ENCODE peak calls at places on chromosomes 1 and 21, in nine cellular contexts. One of them, this sample, is unnamed.

GRCh38 chr1:78333426-78334012 is 157.3 kb upstream of the PTGFR start:
- DNase-seq in naive thymus-derived CD8-positive, alpha-beta T cell: no peak
- DNase-seq in heart left ventricle: no peak
- DNase-seq in M059J: no peak
- DNase-seq in neural crest cell: peak
- DNase-seq in posterior cingulate gyrus: no peak
- DNase-seq in mesothelial cell of epicardium: no peak
- DNase-seq in activated naive CD8-positive, alpha-beta T cell treated with anti-CD3 and anti-CD28 coated beads, Interleukin-2, amount 10 ng/mL, durations not matched to agents 7 days and 5 days: no peak
- DNase-seq in Ammon's horn: peak
- DNase-seq in this sample: peak

GRCh38 chr1:187838335-187839293 is 1009.9 kb downstream of the PLA2G4A start:
- DNase-seq in naive thymus-derived CD8-positive, alpha-beta T cell: no peak
- DNase-seq in heart left ventricle: no peak
- DNase-seq in M059J: no peak
- DNase-seq in neural crest cell: no peak
- DNase-seq in posterior cingulate gyrus: no peak
- DNase-seq in mesothelial cell of epicardium: no peak
- DNase-seq in activated naive CD8-positive, alpha-beta T cell treated with anti-CD3 and anti-CD28 coated beads, Interleukin-2, amount 10 ng/mL, durations not matched to agents 7 days and 5 days: no peak
- DNase-seq in Ammon's horn: no peak
- DNase-seq in this sample: no peak

GRCh38 chr1:19733615-19734014 is 66.1 kb downstream of the TMCO4 start:
- DNase-seq in naive thymus-derived CD8-positive, alpha-beta T cell: no peak
- DNase-seq in heart left ventricle: no peak
- DNase-seq in M059J: no peak
- DNase-seq in neural crest cell: no peak
- DNase-seq in posterior cingulate gyrus: peak
- DNase-seq in mesothelial cell of epicardium: no peak
- DNase-seq in activated naive CD8-positive, alpha-beta T cell treated with anti-CD3 and anti-CD28 coated beads, Interleukin-2, amount 10 ng/mL, durations not matched to agents 7 days and 5 days: no peak
- DNase-seq in Ammon's horn: no peak
- DNase-seq in this sample: no peak

GRCh38 chr21:44012474-44013379 is 618 bp downstream of the TRAPPC10 start:
- DNase-seq in naive thymus-derived CD8-positive, alpha-beta T cell: peak
- DNase-seq in heart left ventricle: peak
- DNase-seq in M059J: peak
- DNase-seq in neural crest cell: peak
- DNase-seq in posterior cingulate gyrus: peak
- DNase-seq in mesothelial cell of epicardium: no peak
- DNase-seq in activated naive CD8-positive, alpha-beta T cell treated with anti-CD3 and anti-CD28 coated beads, Interleukin-2, amount 10 ng/mL, durations not matched to agents 7 days and 5 days: peak
- DNase-seq in Ammon's horn: peak
- DNase-seq in this sample: peak

GRCh38 chr1:93556291-93556690 is 108.4 kb downstream of the FNBP1L start:
- DNase-seq in naive thymus-derived CD8-positive, alpha-beta T cell: no peak
- DNase-seq in heart left ventricle: no peak
- DNase-seq in M059J: peak
- DNase-seq in neural crest cell: no peak
- DNase-seq in posterior cingulate gyrus: no peak
- DNase-seq in mesothelial cell of epicardium: no peak
- DNase-seq in activated naive CD8-positive, alpha-beta T cell treated with anti-CD3 and anti-CD28 coated beads, Interleukin-2, amount 10 ng/mL, durations not matched to agents 7 days and 5 days: no peak
- DNase-seq in Ammon's horn: no peak
- DNase-seq in this sample: no peak

GRCh38 chr1:88684482-88685238 is 587 bp downstream of the PKN2 start:
- DNase-seq in naive thymus-derived CD8-positive, alpha-beta T cell: peak
- DNase-seq in heart left ventricle: peak
- DNase-seq in M059J: peak
- DNase-seq in neural crest cell: peak
- DNase-seq in posterior cingulate gyrus: peak
- DNase-seq in mesothelial cell of epicardium: peak
- DNase-seq in activated naive CD8-positive, alpha-beta T cell treated with anti-CD3 and anti-CD28 coated beads, Interleukin-2, amount 10 ng/mL, durations not matched to agents 7 days and 5 days: peak
- DNase-seq in Ammon's horn: peak
- DNase-seq in this sample: peak

GRCh38 chr1:196538473-196538872 is 69.8 kb downstream of the KCNT2 start:
- DNase-seq in naive thymus-derived CD8-positive, alpha-beta T cell: no peak
- DNase-seq in heart left ventricle: no peak
- DNase-seq in M059J: no peak
- DNase-seq in neural crest cell: no peak
- DNase-seq in posterior cingulate gyrus: no peak
- DNase-seq in mesothelial cell of epicardium: no peak
- DNase-seq in activated naive CD8-positive, alpha-beta T cell treated with anti-CD3 and anti-CD28 coated beads, Interleukin-2, amount 10 ng/mL, durations not matched to agents 7 days and 5 days: no peak
- DNase-seq in Ammon's horn: peak
- DNase-seq in this sample: no peak

GRCh38 chr1:4702927-4703326 is 48.5 kb downstream of the AJAP1 start:
- DNase-seq in naive thymus-derived CD8-positive, alpha-beta T cell: no peak
- DNase-seq in heart left ventricle: no peak
- DNase-seq in M059J: peak
- DNase-seq in neural crest cell: no peak
- DNase-seq in posterior cingulate gyrus: no peak
- DNase-seq in mesothelial cell of epicardium: no peak
- DNase-seq in activated naive CD8-positive, alpha-beta T cell treated with anti-CD3 and anti-CD28 coated beads, Interleukin-2, amount 10 ng/mL, durations not matched to agents 7 days and 5 days: no peak
- DNase-seq in Ammon's horn: no peak
- DNase-seq in this sample: no peak

GRCh38 chr1:62407398-62408009 is 29.3 kb upstream of the USP1 start:
- DNase-seq in naive thymus-derived CD8-positive, alpha-beta T cell: peak
- DNase-seq in heart left ventricle: no peak
- DNase-seq in M059J: peak
- DNase-seq in neural crest cell: peak
- DNase-seq in posterior cingulate gyrus: no peak
- DNase-seq in mesothelial cell of epicardium: no peak
- DNase-seq in activated naive CD8-positive, alpha-beta T cell treated with anti-CD3 and anti-CD28 coated beads, Interleukin-2, amount 10 ng/mL, durations not matched to agents 7 days and 5 days: no peak
- DNase-seq in Ammon's horn: peak
- DNase-seq in this sample: peak

GRCh38 chr1:24437631-24438396 is 22.2 kb downstream of the NIPAL3 start:
- DNase-seq in naive thymus-derived CD8-positive, alpha-beta T cell: no peak
- DNase-seq in heart left ventricle: no peak
- DNase-seq in M059J: no peak
- DNase-seq in neural crest cell: no peak
- DNase-seq in posterior cingulate gyrus: no peak
- DNase-seq in mesothelial cell of epicardium: no peak
- DNase-seq in activated naive CD8-positive, alpha-beta T cell treated with anti-CD3 and anti-CD28 coated beads, Interleukin-2, amount 10 ng/mL, durations not matched to agents 7 days and 5 days: no peak
- DNase-seq in Ammon's horn: no peak
- DNase-seq in this sample: no peak

GRCh38 chr1:7771673-7772299 is 690 bp downstream of the VAMP3 start:
- DNase-seq in naive thymus-derived CD8-positive, alpha-beta T cell: no peak
- DNase-seq in heart left ventricle: no peak
- DNase-seq in M059J: no peak
- DNase-seq in neural crest cell: no peak
- DNase-seq in posterior cingulate gyrus: no peak
- DNase-seq in mesothelial cell of epicardium: no peak
- DNase-seq in activated naive CD8-positive, alpha-beta T cell treated with anti-CD3 and anti-CD28 coated beads, Interleukin-2, amount 10 ng/mL, durations not matched to agents 7 days and 5 days: no peak
- DNase-seq in Ammon's horn: no peak
- DNase-seq in this sample: no peak

GRCh38 chr1:225765982-225766674 is 11.5 kb upstream of the SRP9 start:
- DNase-seq in naive thymus-derived CD8-positive, alpha-beta T cell: no peak
- DNase-seq in heart left ventricle: no peak
- DNase-seq in M059J: no peak
- DNase-seq in neural crest cell: no peak
- DNase-seq in posterior cingulate gyrus: no peak
- DNase-seq in mesothelial cell of epicardium: no peak
- DNase-seq in activated naive CD8-positive, alpha-beta T cell treated with anti-CD3 and anti-CD28 coated beads, Interleukin-2, amount 10 ng/mL, durations not matched to agents 7 days and 5 days: no peak
- DNase-seq in Ammon's horn: no peak
- DNase-seq in this sample: no peak

GRCh38 chr1:171566467-171566866 is 55.6 kb upstream of the MYOCOS start:
- DNase-seq in naive thymus-derived CD8-positive, alpha-beta T cell: no peak
- DNase-seq in heart left ventricle: no peak
- DNase-seq in M059J: peak
- DNase-seq in neural crest cell: no peak
- DNase-seq in posterior cingulate gyrus: no peak
- DNase-seq in mesothelial cell of epicardium: no peak
- DNase-seq in activated naive CD8-positive, alpha-beta T cell treated with anti-CD3 and anti-CD28 coated beads, Interleukin-2, amount 10 ng/mL, durations not matched to agents 7 days and 5 days: no peak
- DNase-seq in Ammon's horn: peak
- DNase-seq in this sample: no peak

GRCh38 chr1:203593723-203594122 is 32.9 kb upstream of the ATP2B4 start:
- DNase-seq in naive thymus-derived CD8-positive, alpha-beta T cell: peak
- DNase-seq in heart left ventricle: peak
- DNase-seq in M059J: peak
- DNase-seq in neural crest cell: no peak
- DNase-seq in posterior cingulate gyrus: no peak
- DNase-seq in mesothelial cell of epicardium: no peak
- DNase-seq in activated naive CD8-positive, alpha-beta T cell treated with anti-CD3 and anti-CD28 coated beads, Interleukin-2, amount 10 ng/mL, durations not matched to agents 7 days and 5 days: peak
- DNase-seq in Ammon's horn: no peak
- DNase-seq in this sample: peak

GRCh38 chr1:4803335-4803734 is 148.9 kb downstream of the AJAP1 start:
- DNase-seq in naive thymus-derived CD8-positive, alpha-beta T cell: no peak
- DNase-seq in heart left ventricle: no peak
- DNase-seq in M059J: no peak
- DNase-seq in neural crest cell: no peak
- DNase-seq in posterior cingulate gyrus: no peak
- DNase-seq in mesothelial cell of epicardium: no peak
- DNase-seq in activated naive CD8-positive, alpha-beta T cell treated with anti-CD3 and anti-CD28 coated beads, Interleukin-2, amount 10 ng/mL, durations not matched to agents 7 days and 5 days: no peak
- DNase-seq in Ammon's horn: no peak
- DNase-seq in this sample: no peak

GRCh38 chr1:37915484-37916093 is 31.3 kb downstream of the INPP5B start:
- DNase-seq in naive thymus-derived CD8-positive, alpha-beta T cell: no peak
- DNase-seq in heart left ventricle: no peak
- DNase-seq in M059J: no peak
- DNase-seq in neural crest cell: no peak
- DNase-seq in posterior cingulate gyrus: no peak
- DNase-seq in mesothelial cell of epicardium: no peak
- DNase-seq in activated naive CD8-positive, alpha-beta T cell treated with anti-CD3 and anti-CD28 coated beads, Interleukin-2, amount 10 ng/mL, durations not matched to agents 7 days and 5 days: no peak
- DNase-seq in Ammon's horn: no peak
- DNase-seq in this sample: no peak

GRCh38 chr1:2413495-2414296 is 1.3 kb upstream of the PEX10 start:
- DNase-seq in naive thymus-derived CD8-positive, alpha-beta T cell: peak
- DNase-seq in heart left ventricle: no peak
- DNase-seq in M059J: no peak
- DNase-seq in neural crest cell: no peak
- DNase-seq in posterior cingulate gyrus: no peak
- DNase-seq in mesothelial cell of epicardium: no peak
- DNase-seq in activated naive CD8-positive, alpha-beta T cell treated with anti-CD3 and anti-CD28 coated beads, Interleukin-2, amount 10 ng/mL, durations not matched to agents 7 days and 5 days: peak
- DNase-seq in Ammon's horn: no peak
- DNase-seq in this sample: peak

GRCh38 chr1:176208034-176208433 is 948 bp upstream of the COP1 start:
- DNase-seq in naive thymus-derived CD8-positive, alpha-beta T cell: no peak
- DNase-seq in heart left ventricle: no peak
- DNase-seq in M059J: no peak
- DNase-seq in neural crest cell: no peak
- DNase-seq in posterior cingulate gyrus: no peak
- DNase-seq in mesothelial cell of epicardium: no peak
- DNase-seq in activated naive CD8-positive, alpha-beta T cell treated with anti-CD3 and anti-CD28 coated beads, Interleukin-2, amount 10 ng/mL, durations not matched to agents 7 days and 5 days: no peak
- DNase-seq in Ammon's horn: no peak
- DNase-seq in this sample: no peak

GRCh38 chr1:155192346-155193274 is 15.1 kb downstream of the THBS3 start:
- DNase-seq in naive thymus-derived CD8-positive, alpha-beta T cell: no peak
- DNase-seq in heart left ventricle: peak
- DNase-seq in M059J: no peak
- DNase-seq in neural crest cell: no peak
- DNase-seq in posterior cingulate gyrus: no peak
- DNase-seq in mesothelial cell of epicardium: no peak
- DNase-seq in activated naive CD8-positive, alpha-beta T cell treated with anti-CD3 and anti-CD28 coated beads, Interleukin-2, amount 10 ng/mL, durations not matched to agents 7 days and 5 days: no peak
- DNase-seq in Ammon's horn: no peak
- DNase-seq in this sample: no peak

GRCh38 chr1:6923955-6924890 is 139.0 kb downstream of the CAMTA1 start:
- DNase-seq in naive thymus-derived CD8-positive, alpha-beta T cell: no peak
- DNase-seq in heart left ventricle: no peak
- DNase-seq in M059J: no peak
- DNase-seq in neural crest cell: no peak
- DNase-seq in posterior cingulate gyrus: peak
- DNase-seq in mesothelial cell of epicardium: no peak
- DNase-seq in activated naive CD8-positive, alpha-beta T cell treated with anti-CD3 and anti-CD28 coated beads, Interleukin-2, amount 10 ng/mL, durations not matched to agents 7 days and 5 days: no peak
- DNase-seq in Ammon's horn: no peak
- DNase-seq in this sample: no peak

GRCh38 chr1:42186172-42186571 is 21.6 kb upstream of the GUCA2A start:
- DNase-seq in naive thymus-derived CD8-positive, alpha-beta T cell: no peak
- DNase-seq in heart left ventricle: no peak
- DNase-seq in M059J: peak
- DNase-seq in neural crest cell: no peak
- DNase-seq in posterior cingulate gyrus: no peak
- DNase-seq in mesothelial cell of epicardium: no peak
- DNase-seq in activated naive CD8-positive, alpha-beta T cell treated with anti-CD3 and anti-CD28 coated beads, Interleukin-2, amount 10 ng/mL, durations not matched to agents 7 days and 5 days: no peak
- DNase-seq in Ammon's horn: peak
- DNase-seq in this sample: no peak

This sample was measured in MV-4-11.